ENCODE peak calls at places on chromosomes 11 and 22, in five cellular contexts. D is GDM1, I is pancreas, G is neural crest cell, Y is right lobe of liver. B is an unnamed sample.

GRCh38 chr22:19183216-19183615 is 4.7 kb upstream of the SLC25A1 start:
- DNase-seq in Y (no peak), I (no peak), D (no peak), G (no peak), B (no peak)

GRCh38 chr11:98455500-98456186 is 565.1 kb upstream of the CNTN5 start:
- DNase-seq in Y (no peak), I (no peak), G (no peak), D (no peak), B (no peak)

GRCh38 chr11:87926250-87926970 is 248.8 kb downstream of the RAB38 start:
- DNase-seq in G (no peak), D (no peak), I (no peak), Y (no peak), B (no peak)

GRCh38 chr11:95229199-95230053 is 1.6 kb downstream of the SESN3 start:
- DNase-seq in G (no peak), I (no peak), Y (no peak), D (no peak), B (no peak)

GRCh38 chr11:17547932-17548331 is 873 bp downstream of the OTOG start:
- DNase-seq in G (no peak), I (no peak), Y (no peak), D (no peak), B (no peak)

GRCh38 chr11:17590463-17590862 is 43.4 kb downstream of the OTOG start:
- DNase-seq in Y (no peak), I (no peak), G (no peak), D (no peak), B (no peak)

GRCh38 chr11:114188851-114189570 is 107.2 kb upstream of the NNMT start:
- DNase-seq in Y (no peak), I (no peak), D (no peak), G (no peak), B (no peak)

GRCh38 chr11:57568330-57568766 is 876 bp upstream of the UBE2L6 start:
- DNase-seq in Y (no peak), I (no peak), D (peak), G (peak), B (peak)

GRCh38 chr22:47891609-47892008 is 1129.2 kb downstream of the TBC1D22A start:
- DNase-seq in G (no peak), Y (no peak), I (no peak), D (no peak), B (no peak)

GRCh38 chr22:26589845-26590524 is at the start of gene TPST2:
- DNase-seq in Y (peak), G (peak), D (peak), I (peak), B (peak)

GRCh38 chr22:36926309-36926708 is 12.9 kb downstream of the CSF2RB start:
- DNase-seq in Y (no peak), I (no peak), D (no peak), G (no peak), B (no peak)

GRCh38 chr22:39240841-39241631 is 3.7 kb downstream of the PDGFB start:
- DNase-seq in I (peak), D (no peak), G (no peak), Y (no peak), B (peak)

GRCh38 chr22:29480512-29481264 is 670 bp downstream of the NEFH start:
- DNase-seq in Y (no peak), I (no peak), G (peak), D (peak), B (no peak)

GRCh38 chr22:19063581-19064353 is 58.4 kb downstream of the DGCR2 start:
- DNase-seq in I (no peak), G (no peak), Y (peak), D (no peak), B (no peak)

GRCh38 chr11:7490054-7490453 is 4.7 kb downstream of the OLFML1 start:
- DNase-seq in Y (no peak), D (no peak), I (no peak), G (no peak), B (no peak)

GRCh38 chr11:76153609-76153949 is 52.7 kb downstream of the WNT11 start:
- DNase-seq in Y (peak), G (peak), I (no peak), D (no peak), B (no peak)

GRCh38 chr11:32659672-32660071 is 76.0 kb downstream of the EIF3M start:
- DNase-seq in I (no peak), D (no peak), G (no peak), Y (no peak), B (no peak)

GRCh38 chr11:46234261-46234660 is 43.2 kb upstream of the CREB3L1 start:
- DNase-seq in G (no peak), I (no peak), D (no peak), Y (no peak), B (no peak)

GRCh38 chr22:18133452-18133851 is 16.5 kb upstream of the USP18 start:
- DNase-seq in G (no peak), Y (no peak), I (no peak), D (no peak), B (no peak)

GRCh38 chr11:124937336-124937935 is 1.6 kb upstream of the HEPACAM start:
- DNase-seq in G (no peak), Y (no peak), D (no peak), I (no peak), B (no peak)

GRCh38 chr11:103682318-103683184 is 353.9 kb upstream of the DDI1 start:
- DNase-seq in D (peak), I (peak), Y (no peak), G (peak), B (peak)

GRCh38 chr11:102864724-102865123 is 10.1 kb downstream of the MMP12 start:
- DNase-seq in I (no peak), Y (no peak), D (no peak), G (no peak), B (no peak)

GRCh38 chr11:61899146-61899841 is 7.9 kb upstream of the FADS3 start:
- DNase-seq in Y (peak), I (peak), G (peak), D (peak), B (peak)

GRCh38 chr11:32962016-32962415 is 53.7 kb upstream of the DEPDC7 start:
- DNase-seq in G (no peak), Y (no peak), I (no peak), D (no peak), B (no peak)

GRCh38 chr11:763073-763463 is 14.2 kb downstream of the GATD1 start:
- DNase-seq in G (no peak), Y (no peak), I (no peak), D (no peak), B (peak)

GRCh38 chr22:45966892-45967365 is 10.0 kb downstream of the WNT7B start:
- DNase-seq in Y (no peak), I (no peak), D (no peak), G (peak), B (no peak)

GRCh38 chr11:15663778-15664218 is 549.1 kb downstream of the INSC start:
- DNase-seq in G (peak), I (peak), Y (no peak), D (no peak), B (no peak)

GRCh38 chr11:108302121-108302785 is 79.4 kb downstream of the ATM start:
- DNase-seq in Y (no peak), G (no peak), D (no peak), I (no peak), B (no peak)

GRCh38 chr22:28674121-28674563 is 5.5 kb downstream of the TTC28 start:
- DNase-seq in Y (no peak), G (no peak), I (no peak), D (peak), B (no peak)

GRCh38 chr11:2519879-2520735 is 75.3 kb downstream of the KCNQ1 start:
- DNase-seq in Y (peak), I (peak), D (no peak), G (no peak), B (peak)

GRCh38 chr11:71447791-71448256 is 369 bp downstream of the DHCR7 start:
- DNase-seq in I (no peak), D (no peak), G (peak), Y (no peak), B (no peak)

GRCh38 chr11:113141010-113141409 is 173.4 kb upstream of the TTC12 start:
- DNase-seq in I (no peak), Y (no peak), D (no peak), G (no peak), B (no peak)